ENCODE peak calls at places on chromosomes 12 and 14, in eight cellular contexts. K is astrocyte of the spinal cord, Q is iPS DF 19.7, A is HuH-7, G is activated gamma-delta T cell treated with Interleukin-2 at 50 U/mL for 16 hours, E is posterior cingulate gyrus, H is stomach, D is T-helper 17 cell. C is an unnamed sample.

GRCh38 chr12:90301095-90301494 is 592.5 kb upstream of the ATP2B1 start:
- DNase-seq in G (no peak), H (no peak), A (no peak), K (no peak), Q (no peak), E (no peak), D (no peak), C (no peak)

GRCh38 chr14:32397871-32398640 is 69.0 kb downstream of the AKAP6 start:
- DNase-seq in H (no peak), G (no peak), Q (no peak), E (no peak), A (no peak), D (no peak), K (peak), C (no peak)

GRCh38 chr12:108753969-108754368 is 22.7 kb upstream of the CORO1C start:
- DNase-seq in D (no peak), H (no peak), E (no peak), K (no peak), Q (no peak), G (no peak), A (no peak), C (no peak)

GRCh38 chr12:6294533-6295186 is 15.8 kb upstream of the PLEKHG6 start:
- DNase-seq in A (no peak), H (no peak), K (no peak), Q (no peak), E (no peak), D (no peak), G (no peak), C (no peak)

GRCh38 chr14:54257424-54257823 is 139.4 kb upstream of the CDKN3 start:
- DNase-seq in G (no peak), E (no peak), Q (no peak), K (no peak), D (no peak), A (no peak), H (no peak), C (no peak)

GRCh38 chr14:21539154-21539940 is 13.2 kb upstream of the SALL2 start:
- DNase-seq in E (no peak), K (no peak), D (no peak), H (no peak), A (no peak), Q (no peak), G (no peak), C (no peak)

GRCh38 chr14:65334765-65335411 is 77.6 kb upstream of the FUT8 start:
- DNase-seq in D (no peak), K (no peak), Q (peak), A (peak), E (no peak), H (peak), G (no peak), C (no peak)

GRCh38 chr12:572532-572899 is 90.7 kb downstream of the NINJ2 start:
- DNase-seq in H (peak), Q (no peak), A (no peak), E (no peak), K (no peak), G (no peak), D (no peak), C (no peak)

GRCh38 chr12:49871263-49871561 is 28.3 kb upstream of the BCDIN3D start:
- DNase-seq in H (no peak), A (no peak), E (no peak), Q (no peak), G (no peak), K (no peak), D (no peak), C (no peak)

GRCh38 chr12:114403044-114403689 is 2.8 kb downstream of the TBX5 start:
- DNase-seq in Q (no peak), D (no peak), G (no peak), K (no peak), H (no peak), E (no peak), A (no peak), C (no peak)

GRCh38 chr14:55446127-55446736 is 5.8 kb upstream of the TBPL2 start:
- DNase-seq in K (peak), D (peak), A (peak), Q (no peak), E (peak), H (peak), G (peak), C (peak)

GRCh38 chr12:56165369-56165768 is 7.2 kb downstream of the MYL6 start:
- DNase-seq in E (no peak), D (no peak), H (no peak), G (no peak), Q (no peak), A (no peak), K (no peak), C (no peak)

C was measured in D721Med.